ENCODE peak calls at places on chromosome 3, in ten cellular contexts. E, D, C, J, Q, H, Y, B, F and X are unnamed samples.

GRCh38 chr3:11610044-11610671 is 33.6 kb downstream of the VGLL4 start:
- DNase-seq in E (no peak), D (no peak), C (no peak), J (peak; percentile 89), Q (peak; percentile 37), H (no peak), Y (no peak), B (no peak), F (peak; percentile 65), X (no peak)

GRCh38 chr3:141410408-141410807 is 42.1 kb downstream of the ZBTB38 start:
- DNase-seq in E (peak; percentile 75), D (peak; percentile 33), C (peak; percentile 60), J (peak; percentile 37), Q (no peak), H (no peak), Y (no peak), B (no peak), F (peak; percentile 83), X (no peak)

GRCh38 chr3:192915306-192915705 is 2.4 kb downstream of the MB21D2 start:
- DNase-seq in E (peak; percentile 61), D (peak; percentile 22), C (peak; percentile 71), J (peak; percentile 70), Q (no peak), H (peak; percentile 10), Y (no peak), B (no peak), F (peak; percentile 68), X (no peak)

GRCh38 chr3:114092151-114093000 is 35.8 kb downstream of the QTRT2 start:
- DNase-seq in E (peak; percentile 37), D (peak; percentile 20), C (no peak), J (no peak), Q (no peak), H (peak; percentile 12), Y (no peak), B (no peak), F (no peak), X (no peak)

GRCh38 chr3:49263490-49263889 is 13.5 kb downstream of the C3orf62 start:
- DNase-seq in E (no peak), D (no peak), C (peak; percentile 37), J (no peak), Q (no peak), H (no peak), Y (no peak), B (no peak), F (no peak), X (no peak)

GRCh38 chr3:114427407-114428172 is 133.8 kb downstream of the TIGIT start:
- DNase-seq in E (no peak), D (no peak), C (no peak), J (no peak), Q (no peak), H (no peak), Y (no peak), B (no peak), F (no peak), X (no peak)

GRCh38 chr3:167668651-167669050 is 14.9 kb upstream of the WDR49 start:
- DNase-seq in E (no peak), D (no peak), C (no peak), J (no peak), Q (no peak), H (no peak), Y (no peak), B (no peak), F (no peak), X (no peak)

GRCh38 chr3:8589880-8590556 is 54.6 kb downstream of the SSUH2 start:
- DNase-seq in E (peak; percentile 70), D (peak; percentile 70), C (no peak), J (peak; percentile 47), Q (no peak), H (no peak), Y (no peak), B (no peak), F (peak; percentile 42), X (no peak)

GRCh38 chr3:46978985-46979944 is at the start of gene NBEAL2:
- DNase-seq in E (peak; percentile 97), D (peak; percentile 89), C (peak; percentile 92), J (peak; percentile 94), Q (peak; percentile 98), H (peak; percentile 92), Y (peak; percentile 100), B (peak; percentile 82), F (peak; percentile 84), X (peak; percentile 96)

GRCh38 chr3:9820944-9821343 is 10.9 kb downstream of the TTLL3 start:
- DNase-seq in E (peak; percentile 31), D (no peak), C (peak; percentile 71), J (no peak), Q (no peak), H (no peak), Y (no peak), B (peak; percentile 10), F (peak; percentile 23), X (no peak)

GRCh38 chr3:86792316-86792715 is 198.6 kb downstream of the VGLL3 start:
- DNase-seq in E (no peak), D (no peak), C (no peak), J (no peak), Q (no peak), H (no peak), Y (no peak), B (no peak), F (peak; percentile 66), X (no peak)

GRCh38 chr3:119322021-119322522 is 27.9 kb downstream of the ARHGAP31 start:
- DNase-seq in E (peak; percentile 81), D (peak; percentile 44), C (no peak), J (peak; percentile 36), Q (no peak), H (no peak), Y (no peak), B (no peak), F (peak; percentile 47), X (no peak)

GRCh38 chr3:95899494-95899893 is 914.9 kb upstream of the EPHA6 start:
- DNase-seq in E (peak; percentile 25), D (peak; percentile 9), C (no peak), J (no peak), Q (no peak), H (no peak), Y (no peak), B (no peak), F (peak; percentile 78), X (no peak)

GRCh38 chr3:12300137-12300536 is 11.3 kb downstream of the PPARG start:
- DNase-seq in E (peak; percentile 45), D (no peak), C (no peak), J (peak; percentile 61), Q (no peak), H (no peak), Y (no peak), B (no peak), F (no peak), X (no peak)

GRCh38 chr3:58659051-58659675 is 7.4 kb downstream of the FAM3D start:
- DNase-seq in E (peak; percentile 59), D (peak; percentile 63), C (peak; percentile 72), J (peak; percentile 14), Q (no peak), H (no peak), Y (no peak), B (peak; percentile 22), F (peak; percentile 44), X (no peak)

GRCh38 chr3:187989458-187990153 is 164.4 kb upstream of the LPP start:
- DNase-seq in E (no peak), D (no peak), C (no peak), J (no peak), Q (no peak), H (peak; percentile 16), Y (no peak), B (no peak), F (no peak), X (no peak)

GRCh38 chr3:188772886-188773285 is 398.9 kb upstream of the TPRG1 start:
- DNase-seq in E (peak; percentile 65), D (peak; percentile 13), C (no peak), J (peak; percentile 39), Q (no peak), H (no peak), Y (no peak), B (peak; percentile 39), F (peak; percentile 97), X (no peak)

GRCh38 chr3:29285356-29286070 is 4.6 kb downstream of the RBMS3 start:
- DNase-seq in E (peak; percentile 55), D (no peak), C (peak; percentile 49), J (peak; percentile 15), Q (no peak), H (no peak), Y (no peak), B (no peak), F (peak; percentile 33), X (no peak)

GRCh38 chr3:81790117-81790516 is 28.7 kb upstream of the GBE1 start:
- DNase-seq in E (no peak), D (no peak), C (no peak), J (no peak), Q (no peak), H (no peak), Y (no peak), B (no peak), F (no peak), X (no peak)

GRCh38 chr3:129291487-129291886 is 12.8 kb downstream of the HMCES start:
- DNase-seq in E (no peak), D (no peak), C (no peak), J (no peak), Q (no peak), H (no peak), Y (no peak), B (no peak), F (peak; percentile 49), X (no peak)

GRCh38 chr3:129068291-129068886 is 7.8 kb downstream of the GP9 start:
- DNase-seq in E (peak; percentile 29), D (no peak), C (no peak), J (no peak), Q (no peak), H (no peak), Y (peak; percentile 84), B (no peak), F (no peak), X (peak; percentile 55)

GRCh38 chr3:179969525-179969924 is 67.2 kb downstream of the PEX5L start:
- DNase-seq in E (peak; percentile 34), D (no peak), C (no peak), J (peak; percentile 66), Q (no peak), H (no peak), Y (no peak), B (no peak), F (no peak), X (no peak)

GRCh38 chr3:40073310-40074007 is 236.0 kb upstream of the EIF1B start:
- DNase-seq in E (no peak), D (no peak), C (peak; percentile 16), J (no peak), Q (no peak), H (peak; percentile 44), Y (no peak), B (no peak), F (no peak), X (no peak)

GRCh38 chr3:25534007-25534406 is 105.9 kb downstream of the RARB start:
- DNase-seq in E (no peak), D (no peak), C (no peak), J (no peak), Q (no peak), H (no peak), Y (no peak), B (no peak), F (no peak), X (no peak)

GRCh38 chr3:150259526-150260145 is 148.5 kb upstream of the TSC22D2 start:
- DNase-seq in E (no peak), D (no peak), C (no peak), J (no peak), Q (no peak), H (no peak), Y (no peak), B (no peak), F (no peak), X (no peak)

GRCh38 chr3:164620956-164621355 is 457.3 kb downstream of the SI start:
- DNase-seq in E (no peak), D (no peak), C (no peak), J (no peak), Q (no peak), H (no peak), Y (no peak), B (no peak), F (no peak), X (no peak)

GRCh38 chr3:129106320-129106719 is 15.3 kb downstream of the RAB43 start:
- DNase-seq in E (no peak), D (no peak), C (no peak), J (no peak), Q (no peak), H (no peak), Y (no peak), B (no peak), F (no peak), X (no peak)

GRCh38 chr3:194298331-194299227 is 52.5 kb downstream of the CPN2 start:
- DNase-seq in E (no peak), D (no peak), C (no peak), J (no peak), Q (no peak), H (no peak), Y (no peak), B (no peak), F (no peak), X (no peak)